ENCODE peak calls at places on chromosomes 7 and 10, in six cellular contexts. One of them, this sample, is unnamed. For H3K27me3, the result is how much of the 10 kb centered on the place peaks cover.

GRCh38 chr7:20408467-20408826 is 77.7 kb downstream of the ITGB8 start:
- DNase-seq in astrocyte: peak
- DNase-seq in lower lobe of right lung: no peak
- DNase-seq in GM23338: no peak
- DNase-seq in psoas muscle: no peak
- DNase-seq in left lung: peak
- DNase-seq in this sample: no peak

GRCh38 chr10:60968504-60968903 is 24.5 kb upstream of the RHOBTB1 start:
- DNase-seq in psoas muscle: no peak
- DNase-seq in lower lobe of right lung: no peak
- DNase-seq in astrocyte: no peak
- DNase-seq in GM23338: no peak
- DNase-seq in left lung: no peak
- DNase-seq in this sample: no peak

GRCh38 chr7:138247081-138247480 is 170.8 kb downstream of the AKR1D1 start:
- DNase-seq in astrocyte: no peak
- DNase-seq in psoas muscle: no peak
- DNase-seq in left lung: no peak
- DNase-seq in lower lobe of right lung: no peak
- DNase-seq in GM23338: no peak
- DNase-seq in this sample: no peak

GRCh38 chr7:80999180-80999579 is 80.3 kb upstream of the SEMA3C start:
- DNase-seq in GM23338: no peak
- DNase-seq in psoas muscle: no peak
- DNase-seq in astrocyte: no peak
- DNase-seq in lower lobe of right lung: no peak
- DNase-seq in left lung: no peak
- DNase-seq in this sample: no peak

GRCh38 chr7:141012696-141013344 is 1.9 kb downstream of the MRPS33 start:
- DNase-seq in lower lobe of right lung: no peak
- DNase-seq in GM23338: no peak
- DNase-seq in psoas muscle: no peak
- DNase-seq in astrocyte: no peak
- DNase-seq in left lung: no peak
- DNase-seq in this sample: no peak

GRCh38 chr10:5887641-5888040 is 2.1 kb downstream of the ANKRD16 start:
- DNase-seq in astrocyte: no peak
- DNase-seq in left lung: no peak
- DNase-seq in GM23338: no peak
- DNase-seq in psoas muscle: no peak
- DNase-seq in lower lobe of right lung: no peak
- DNase-seq in this sample: no peak

GRCh38 chr7:98276241-98276761 is 5.2 kb upstream of the BRI3 start:
- DNase-seq in lower lobe of right lung: peak
- DNase-seq in psoas muscle: no peak
- DNase-seq in GM23338: no peak
- DNase-seq in astrocyte: no peak
- DNase-seq in left lung: peak
- DNase-seq in this sample: no peak

GRCh38 chr10:110491346-110491745 is 6.4 kb upstream of the DUSP5 start:
- DNase-seq in astrocyte: no peak
- DNase-seq in left lung: no peak
- DNase-seq in GM23338: no peak
- DNase-seq in lower lobe of right lung: no peak
- DNase-seq in psoas muscle: no peak
- DNase-seq in this sample: no peak

GRCh38 chr10:124012991-124013390 is 80.4 kb downstream of the CHST15 start:
- DNase-seq in left lung: peak
- DNase-seq in psoas muscle: no peak
- DNase-seq in GM23338: no peak
- DNase-seq in lower lobe of right lung: peak
- DNase-seq in astrocyte: no peak
- DNase-seq in this sample: no peak

GRCh38 chr7:82530361-82530760 is 86.8 kb upstream of the CACNA2D1 start:
- DNase-seq in lower lobe of right lung: no peak
- DNase-seq in left lung: no peak
- DNase-seq in psoas muscle: no peak
- DNase-seq in GM23338: no peak
- DNase-seq in astrocyte: peak
- DNase-seq in this sample: no peak

GRCh38 chr10:69573056-69573806 is at the start of gene NEUROG3:
- DNase-seq in lower lobe of right lung: no peak
- DNase-seq in GM23338: peak
- DNase-seq in psoas muscle: peak
- DNase-seq in left lung: no peak
- DNase-seq in astrocyte: no peak
- DNase-seq in this sample: no peak
- H3K27me3 ChIP-seq in lower lobe of right lung: half or more
- H3K27me3 ChIP-seq in GM23338: half or more
- H3K27me3 ChIP-seq in psoas muscle: under half
- H3K27me3 ChIP-seq in left lung: half or more
- H3K27me3 ChIP-seq in astrocyte: half or more
- H3K27me3 ChIP-seq in this sample: under half

GRCh38 chr10:116511365-116511764 is 34.4 kb upstream of the PNLIP start:
- DNase-seq in psoas muscle: no peak
- DNase-seq in left lung: no peak
- DNase-seq in GM23338: peak
- DNase-seq in lower lobe of right lung: no peak
- DNase-seq in astrocyte: no peak
- DNase-seq in this sample: no peak
- H3K27ac ChIP-seq in psoas muscle: no peak
- H3K27ac ChIP-seq in left lung: no peak
- H3K27ac ChIP-seq in GM23338: no peak
- H3K27ac ChIP-seq in lower lobe of right lung: no peak
- H3K27ac ChIP-seq in astrocyte: no peak
- H3K27ac ChIP-seq in this sample: no peak

GRCh38 chr10:102371295-102371694 is 24.2 kb upstream of the NFKB2 start:
- DNase-seq in astrocyte: no peak
- DNase-seq in lower lobe of right lung: no peak
- DNase-seq in left lung: no peak
- DNase-seq in psoas muscle: no peak
- DNase-seq in GM23338: no peak
- DNase-seq in this sample: no peak

GRCh38 chr10:102379383-102379782 is 16.1 kb upstream of the NFKB2 start:
- DNase-seq in GM23338: no peak
- DNase-seq in lower lobe of right lung: no peak
- DNase-seq in left lung: no peak
- DNase-seq in astrocyte: no peak
- DNase-seq in psoas muscle: no peak
- DNase-seq in this sample: no peak

GRCh38 chr10:102376901-102377300 is 18.6 kb upstream of the NFKB2 start:
- DNase-seq in lower lobe of right lung: no peak
- DNase-seq in left lung: no peak
- DNase-seq in GM23338: no peak
- DNase-seq in psoas muscle: no peak
- DNase-seq in astrocyte: no peak
- DNase-seq in this sample: no peak

GRCh38 chr10:102375867-102376266 is 19.6 kb upstream of the NFKB2 start:
- DNase-seq in psoas muscle: no peak
- DNase-seq in astrocyte: no peak
- DNase-seq in lower lobe of right lung: no peak
- DNase-seq in GM23338: no peak
- DNase-seq in left lung: no peak
- DNase-seq in this sample: no peak

GRCh38 chr10:102375250-102375649 is 20.3 kb upstream of the NFKB2 start:
- DNase-seq in psoas muscle: no peak
- DNase-seq in lower lobe of right lung: no peak
- DNase-seq in astrocyte: no peak
- DNase-seq in left lung: no peak
- DNase-seq in GM23338: peak
- DNase-seq in this sample: no peak
- TF ChIP-seq CTCF in psoas muscle: no peak
- TF ChIP-seq CTCF in lower lobe of right lung: no peak
- TF ChIP-seq CTCF in astrocyte: no peak
- TF ChIP-seq CTCF in left lung: no peak
- TF ChIP-seq CTCF in GM23338: peak
- TF ChIP-seq CTCF in this sample: no peak

GRCh38 chr7:148962823-148963582 is 65.3 kb downstream of the PDIA4 start:
- DNase-seq in psoas muscle: peak
- DNase-seq in left lung: peak
- DNase-seq in astrocyte: peak
- DNase-seq in lower lobe of right lung: peak
- DNase-seq in GM23338: peak
- DNase-seq in this sample: peak

GRCh38 chr7:148964510-148965267 is 63.6 kb downstream of the PDIA4 start:
- DNase-seq in left lung: no peak
- DNase-seq in GM23338: no peak
- DNase-seq in psoas muscle: no peak
- DNase-seq in lower lobe of right lung: no peak
- DNase-seq in astrocyte: no peak
- DNase-seq in this sample: no peak

GRCh38 chr7:148962515-148962822 is 65.8 kb downstream of the PDIA4 start:
- DNase-seq in lower lobe of right lung: no peak
- DNase-seq in astrocyte: no peak
- DNase-seq in psoas muscle: no peak
- DNase-seq in left lung: no peak
- DNase-seq in GM23338: no peak
- DNase-seq in this sample: no peak

GRCh38 chr7:148963583-148964509 is 64.5 kb downstream of the PDIA4 start:
- DNase-seq in psoas muscle: no peak
- DNase-seq in GM23338: peak
- DNase-seq in lower lobe of right lung: no peak
- DNase-seq in left lung: no peak
- DNase-seq in astrocyte: no peak
- DNase-seq in this sample: peak

DNA sequence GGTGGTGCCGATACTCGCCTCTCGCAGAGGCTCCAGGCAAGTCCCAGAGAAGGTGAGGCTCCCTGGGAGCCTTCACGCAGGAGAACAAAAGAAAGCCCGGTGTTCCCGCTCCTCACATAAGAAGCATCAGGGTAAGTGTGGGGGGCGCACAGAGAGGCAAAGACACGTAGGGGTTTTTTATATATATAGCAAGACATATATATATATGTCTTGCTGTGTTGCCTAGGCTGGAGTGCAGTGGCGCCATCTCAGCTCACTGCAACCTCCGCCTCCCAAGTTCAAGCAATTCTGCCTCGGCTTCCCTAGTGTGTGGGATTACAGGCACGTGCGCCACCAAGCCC is 61.3 kb downstream of the PDIA4 start:
- DNase-seq in left lung: no peak
- DNase-seq in psoas muscle: no peak
- DNase-seq in astrocyte: no peak
- DNase-seq in lower lobe of right lung: no peak
- DNase-seq in GM23338: no peak
- DNase-seq in this sample: no peak
- H3K27me3 ChIP-seq in left lung: under half
- H3K27me3 ChIP-seq in psoas muscle: under half
- H3K27me3 ChIP-seq in astrocyte: under half
- H3K27me3 ChIP-seq in lower lobe of right lung: under half
- H3K27me3 ChIP-seq in GM23338: under half
- H3K27me3 ChIP-seq in this sample: under half

DNA sequence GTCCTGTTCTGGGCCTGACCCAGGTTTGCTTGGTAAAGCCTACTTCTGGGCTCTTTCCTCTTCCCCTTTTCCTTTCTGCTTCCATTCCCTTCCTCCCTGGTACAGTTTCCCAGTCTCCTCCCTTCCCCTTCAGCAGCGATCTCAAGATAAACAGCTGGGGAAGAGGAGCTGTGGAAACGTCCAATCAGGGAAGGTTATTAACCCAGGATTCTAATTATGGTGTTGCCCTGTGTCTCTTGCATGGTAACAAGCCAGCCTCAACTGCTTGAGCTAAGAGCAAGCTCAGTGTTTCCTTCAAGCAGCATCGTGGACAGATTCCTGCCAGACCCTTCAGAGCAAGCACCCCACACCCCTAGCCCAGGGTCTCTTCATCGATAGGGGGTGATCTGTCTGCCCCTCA is 233.4 kb downstream of the RPS24 start:
- DNase-seq in GM23338: no peak
- DNase-seq in left lung: no peak
- DNase-seq in lower lobe of right lung: no peak
- DNase-seq in psoas muscle: no peak
- DNase-seq in astrocyte: no peak
- DNase-seq in this sample: no peak
- H3K27ac ChIP-seq in GM23338: no peak
- H3K27ac ChIP-seq in left lung: no peak
- H3K27ac ChIP-seq in lower lobe of right lung: peak
- H3K27ac ChIP-seq in psoas muscle: no peak
- H3K27ac ChIP-seq in astrocyte: no peak
- H3K27ac ChIP-seq in this sample: no peak

GRCh38 chr10:80457554-80458262 is 3.6 kb downstream of the TSPAN14 start:
- DNase-seq in left lung: no peak
- DNase-seq in astrocyte: no peak
- DNase-seq in psoas muscle: no peak
- DNase-seq in GM23338: peak
- DNase-seq in lower lobe of right lung: no peak
- DNase-seq in this sample: no peak
- TF ChIP-seq CTCF in left lung: no peak
- TF ChIP-seq CTCF in astrocyte: no peak
- TF ChIP-seq CTCF in psoas muscle: no peak
- TF ChIP-seq CTCF in GM23338: peak
- TF ChIP-seq CTCF in lower lobe of right lung: no peak
- TF ChIP-seq CTCF in this sample: no peak

GRCh38 chr7:158129037-158130022 is 458.3 kb downstream of the PTPRN2 start:
- DNase-seq in astrocyte: no peak
- DNase-seq in lower lobe of right lung: no peak
- DNase-seq in psoas muscle: no peak
- DNase-seq in left lung: no peak
- DNase-seq in GM23338: no peak
- DNase-seq in this sample: no peak

GRCh38 chr7:158128572-158128971 is 459.1 kb downstream of the PTPRN2 start:
- DNase-seq in GM23338: no peak
- DNase-seq in astrocyte: no peak
- DNase-seq in psoas muscle: no peak
- DNase-seq in left lung: no peak
- DNase-seq in lower lobe of right lung: no peak
- DNase-seq in this sample: no peak

GRCh38 chr7:158125721-158126120 is 461.9 kb downstream of the PTPRN2 start:
- DNase-seq in astrocyte: no peak
- DNase-seq in lower lobe of right lung: no peak
- DNase-seq in GM23338: no peak
- DNase-seq in psoas muscle: no peak
- DNase-seq in left lung: no peak
- DNase-seq in this sample: no peak

GRCh38 chr7:158126661-158127060 is 461.0 kb downstream of the PTPRN2 start:
- DNase-seq in lower lobe of right lung: no peak
- DNase-seq in GM23338: no peak
- DNase-seq in left lung: no peak
- DNase-seq in psoas muscle: no peak
- DNase-seq in astrocyte: no peak
- DNase-seq in this sample: no peak

DNA sequence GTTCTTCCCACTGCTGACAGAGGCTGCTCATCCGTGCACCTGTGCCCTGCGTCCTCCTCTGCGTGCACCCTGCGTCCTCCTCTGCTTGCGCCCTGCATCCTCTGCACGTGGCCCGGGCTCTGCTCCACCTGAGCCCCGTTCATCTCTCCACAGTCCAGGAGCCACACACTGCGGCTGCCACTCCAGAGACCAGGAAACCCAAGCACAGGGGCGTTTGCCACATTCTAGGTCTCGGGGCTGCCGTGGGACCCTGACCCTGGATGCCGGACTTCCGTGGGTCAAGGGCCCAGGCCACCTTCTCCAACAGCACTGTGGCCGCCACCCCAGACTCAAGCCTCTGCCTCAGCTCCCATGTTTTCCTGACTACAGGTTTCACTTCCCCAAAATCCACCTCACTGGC is 460.4 kb downstream of the PTPRN2 start:
- DNase-seq in psoas muscle: no peak
- DNase-seq in GM23338: no peak
- DNase-seq in lower lobe of right lung: no peak
- DNase-seq in astrocyte: no peak
- DNase-seq in left lung: no peak
- DNase-seq in this sample: no peak
- H3K27me3 ChIP-seq in psoas muscle: under half
- H3K27me3 ChIP-seq in GM23338: under half
- H3K27me3 ChIP-seq in lower lobe of right lung: under half
- H3K27me3 ChIP-seq in astrocyte: under half
- H3K27me3 ChIP-seq in left lung: under half
- H3K27me3 ChIP-seq in this sample: under half

This sample was measured in dorsolateral prefrontal cortex.